ENCODE peak calls at places on chromosomes 6 and 20, in six cellular contexts. P, T, J, V, H and W are unnamed samples.
A peak's percentile ranks its signal among the peaks of the same experiment; 100 is the strongest.

GRCh38 chr6:113654396-113654795 is 202.7 kb upstream of the MARCKS start:
- DNase-seq in H (peak; percentile 65), P (no peak), J (peak; percentile 59), V (peak; percentile 96), T (no peak), W (no peak)

GRCh38 chr20:53574819-53575218 is 18.8 kb downstream of the ZNF217 start:
- DNase-seq in H (no peak), J (no peak), V (no peak), T (no peak), P (no peak), W (no peak)

GRCh38 chr6:166949533-166950442 is 6.6 kb downstream of the RNASET2 start:
- DNase-seq in V (no peak), T (no peak), J (no peak), P (no peak), H (no peak), W (no peak)

GRCh38 chr6:168619560-168620314 is 178.8 kb downstream of the SMOC2 start:
- DNase-seq in H (no peak), P (peak; percentile 15), V (no peak), J (no peak), T (no peak), W (no peak)

GRCh38 chr6:106178900-106179299 is 92.8 kb downstream of the PRDM1 start:
- DNase-seq in H (no peak), T (no peak), V (no peak), J (no peak), P (no peak), W (no peak)

GRCh38 chr20:48791014-48791413 is 36.8 kb downstream of the PREX1 start:
- DNase-seq in J (no peak), V (peak; percentile 53), P (peak; percentile 52), H (no peak), T (no peak), W (no peak)

GRCh38 chr20:20229595-20229994 is 138.3 kb upstream of the INSM1 start:
- DNase-seq in P (no peak), J (no peak), H (no peak), T (no peak), V (no peak), W (no peak)

GRCh38 chr6:30942338-30943060 is 1.7 kb downstream of the MUCL3 start:
- DNase-seq in T (no peak), V (peak; percentile 82), P (peak; percentile 96), H (peak; percentile 90), J (peak; percentile 80), W (no peak)

GRCh38 chr6:74128536-74128935 is 432.5 kb downstream of the CD109 start:
- DNase-seq in J (no peak), P (no peak), V (no peak), T (no peak), H (peak; percentile 2), W (no peak)

GRCh38 chr6:143612186-143612585 is 65.6 kb upstream of the PHACTR2 start:
- DNase-seq in P (no peak), J (no peak), H (peak; percentile 23), V (no peak), T (no peak), W (no peak)

GRCh38 chr6:5730586-5731263 is 276.0 kb downstream of the NRN1 start:
- DNase-seq in H (peak; percentile 18), P (no peak), V (no peak), J (no peak), T (no peak), W (no peak)

GRCh38 chr6:165616116-165616515 is 46.9 kb downstream of the PDE10A start:
- DNase-seq in T (no peak), J (no peak), P (peak; percentile 12), H (peak; percentile 98), V (no peak), W (no peak)

GRCh38 chr20:57260959-57261357 is 5.5 kb downstream of the BMP7 start:
- DNase-seq in J (no peak), T (no peak), H (no peak), V (no peak), P (no peak), W (no peak)

GRCh38 chr6:76771076-76771634 is 692.1 kb downstream of the HTR1B start:
- DNase-seq in P (no peak), J (no peak), H (peak; percentile 22), V (peak; percentile 26), T (no peak), W (no peak)

GRCh38 chr6:52263709-52264320 is 19.5 kb upstream of the IL17F start:
- DNase-seq in H (peak; percentile 72), P (peak; percentile 79), J (peak; percentile 67), T (no peak), V (peak; percentile 57), W (peak; percentile 66)

GRCh38 chr6:18997375-18997826 is 610.3 kb downstream of the RNF144B start:
- DNase-seq in H (peak; percentile 54), J (peak; percentile 22), T (no peak), V (peak; percentile 16), P (peak; percentile 73), W (peak; percentile 41)
- TF ChIP-seq CTCF in H (peak; percentile 60), J (peak; percentile 68), T (peak; percentile 50), V (peak; percentile 50), P (peak; percentile 81), W (no peak)

GRCh38 chr6:33735201-33735600 is 11.5 kb downstream of the IP6K3 start:
- DNase-seq in T (no peak), H (no peak), V (peak; percentile 20), J (no peak), P (no peak), W (no peak)

GRCh38 chr6:33738879-33739278 is 7.8 kb downstream of the IP6K3 start:
- DNase-seq in T (no peak), H (no peak), V (no peak), P (no peak), J (no peak), W (no peak)

GRCh38 chr6:33738153-33738552 is 8.6 kb downstream of the IP6K3 start:
- DNase-seq in H (no peak), P (no peak), J (no peak), V (no peak), T (no peak), W (no peak)

GRCh38 chr6:33739611-33740010 is 7.1 kb downstream of the IP6K3 start:
- DNase-seq in P (no peak), T (no peak), V (no peak), H (no peak), J (no peak), W (no peak)

DNA sequence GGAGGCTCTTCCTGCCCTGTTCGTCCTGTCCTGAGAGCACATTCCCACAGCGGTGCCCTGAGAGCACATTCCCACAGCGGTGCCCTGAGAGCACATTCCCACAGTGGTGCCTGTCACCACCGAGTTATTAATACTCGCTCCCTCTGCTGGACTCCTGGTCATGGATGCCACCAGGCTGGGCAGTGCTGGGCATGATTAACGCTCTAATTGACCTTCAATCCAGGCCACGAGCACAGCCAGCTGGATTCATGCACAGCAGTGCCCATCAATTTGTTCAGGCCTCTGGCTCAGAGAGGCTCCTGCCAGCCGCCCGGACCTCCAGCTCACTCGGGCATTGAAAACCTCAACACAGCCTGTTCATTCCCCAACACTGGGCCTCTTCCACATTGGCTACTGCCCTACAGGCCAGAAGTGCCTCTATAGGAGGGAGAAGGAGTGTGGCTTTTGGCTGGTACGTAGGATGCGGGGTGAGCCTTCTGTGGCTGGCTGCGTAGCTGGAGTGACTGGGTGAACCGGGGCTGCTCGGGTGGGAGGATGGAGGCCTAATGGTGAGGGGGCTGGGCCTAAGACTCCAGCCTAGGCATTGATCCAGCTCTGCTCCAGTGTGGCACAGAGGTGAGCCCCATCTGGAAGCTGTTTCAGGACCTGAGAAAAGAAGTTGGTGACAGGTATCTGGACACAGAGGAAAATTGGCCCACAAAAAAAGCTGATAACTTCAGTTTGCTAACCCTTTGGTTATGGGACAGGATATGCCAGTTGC is 9.3 kb downstream of the IP6K3 start:
- DNase-seq in H (no peak), T (no peak), P (no peak), V (no peak), J (no peak), W (no peak)
- TF ChIP-seq CTCF in H (no peak), T (no peak), P (no peak), V (no peak), J (no peak), W (no peak)

GRCh38 chr6:170289108-170289931 is 1.6 kb downstream of the DLL1 start:
- DNase-seq in T (no peak), H (no peak), J (no peak), P (no peak), V (no peak), W (no peak)
- TF ChIP-seq CTCF in T (no peak), H (no peak), J (no peak), P (no peak), V (no peak), W (no peak)

DNA sequence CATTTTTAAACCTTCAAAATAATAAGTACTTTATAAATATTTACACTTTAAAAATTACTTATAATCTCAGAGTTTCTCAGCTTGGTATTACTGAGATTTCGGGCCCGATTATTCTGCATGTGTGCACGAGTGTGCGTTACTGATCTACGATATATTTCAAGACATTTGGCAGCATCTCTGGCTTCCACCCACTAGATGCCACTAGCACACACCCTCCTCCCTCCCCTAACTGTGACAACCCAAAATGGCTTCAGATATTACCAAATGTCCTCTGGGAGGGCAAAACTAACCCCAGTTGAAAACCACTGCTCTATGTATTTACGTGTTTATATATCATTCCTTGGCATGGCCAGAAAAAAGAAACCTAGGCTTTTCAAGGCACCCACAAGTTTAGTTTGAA is 95.9 kb downstream of the FYN start:
- DNase-seq in P (peak; percentile 26), T (no peak), H (no peak), J (no peak), V (no peak), W (no peak)
- TF ChIP-seq CTCF in P (no peak), T (no peak), H (no peak), J (no peak), V (no peak), W (peak; percentile 14)

GRCh38 chr6:146931214-146931613 is 273.0 kb upstream of the STXBP5 start:
- DNase-seq in H (peak; percentile 21), T (no peak), P (no peak), V (no peak), J (peak; percentile 3), W (no peak)
- TF ChIP-seq CTCF in H (no peak), T (no peak), P (peak; percentile 14), V (no peak), J (no peak), W (no peak)

GRCh38 chr20:23072892-23073586 is 13.1 kb downstream of the CD93 start:
- DNase-seq in P (no peak), V (no peak), H (no peak), J (no peak), T (no peak), W (no peak)

GRCh38 chr20:23065438-23066201 is 16.1 kb upstream of the THBD start:
- DNase-seq in T (no peak), J (no peak), P (no peak), V (no peak), H (no peak), W (no peak)

GRCh38 chr20:23068283-23068682 is 17.8 kb downstream of the CD93 start:
- DNase-seq in T (no peak), H (no peak), J (no peak), P (no peak), V (no peak), W (no peak)

GRCh38 chr20:23066772-23067171 is 17.3 kb upstream of the THBD start:
- DNase-seq in V (no peak), J (no peak), P (no peak), H (no peak), T (no peak), W (no peak)

DNA sequence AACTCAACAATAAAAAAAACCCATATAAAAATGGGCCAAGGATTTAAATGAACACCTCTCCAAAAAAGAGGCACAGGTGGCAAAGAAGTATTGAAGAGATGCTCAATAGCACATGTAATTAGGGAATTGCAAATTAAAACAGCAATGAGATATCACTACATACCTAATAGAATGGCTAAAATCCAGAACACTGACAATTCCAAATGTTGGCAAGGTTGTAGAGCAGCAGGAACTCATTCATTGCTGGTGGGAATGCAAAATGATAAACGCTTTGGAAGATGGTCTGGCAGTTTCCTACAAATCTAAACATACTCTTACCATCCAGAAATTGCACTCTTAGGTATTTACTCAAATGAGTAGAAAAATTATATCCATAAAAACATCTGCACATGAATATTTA is 17.1 kb downstream of the CD93 start:
- DNase-seq in T (no peak), H (no peak), P (no peak), J (no peak), V (no peak), W (no peak)
- TF ChIP-seq CTCF in T (no peak), H (no peak), P (no peak), J (no peak), V (no peak), W (no peak)